ENCODE peak calls at places on chromosomes 5 and 9, in nine cellular contexts. One of them, this sample, is unnamed.

GRCh38 chr9:33233659-33234335 is 6.2 kb upstream of the SPINK4 start:
- DNase-seq in cardiac muscle cell: no peak
- DNase-seq in uterus: no peak
- DNase-seq in HFF-Myc: peak; percentile 73
- DNase-seq in Calu3: peak; percentile 90
- DNase-seq in body of pancreas: peak; percentile 83
- DNase-seq in CD4-positive, alpha-beta T cell: peak; percentile 3
- DNase-seq in left ventricle myocardium inferior: no peak
- DNase-seq in endothelial cell of umbilical vein: peak; percentile 56
- DNase-seq in this sample: no peak

GRCh38 chr5:143495823-143496275 is 92.4 kb upstream of the NR3C1 start:
- DNase-seq in endothelial cell of umbilical vein: peak; percentile 73
- DNase-seq in HFF-Myc: no peak
- DNase-seq in Calu3: no peak
- DNase-seq in CD4-positive, alpha-beta T cell: no peak
- DNase-seq in left ventricle myocardium inferior: no peak
- DNase-seq in uterus: peak; percentile 18
- DNase-seq in body of pancreas: no peak
- DNase-seq in cardiac muscle cell: no peak
- DNase-seq in this sample: peak; percentile 23

GRCh38 chr9:115997923-115998322 is 155.7 kb upstream of the PAPPA start:
- DNase-seq in cardiac muscle cell: no peak
- DNase-seq in body of pancreas: no peak
- DNase-seq in HFF-Myc: peak; percentile 58
- DNase-seq in uterus: peak; percentile 58
- DNase-seq in Calu3: no peak
- DNase-seq in left ventricle myocardium inferior: no peak
- DNase-seq in CD4-positive, alpha-beta T cell: no peak
- DNase-seq in endothelial cell of umbilical vein: no peak
- DNase-seq in this sample: no peak

GRCh38 chr5:3226171-3226570 is 369.5 kb upstream of the IRX1 start:
- DNase-seq in endothelial cell of umbilical vein: no peak
- DNase-seq in cardiac muscle cell: no peak
- DNase-seq in left ventricle myocardium inferior: peak; percentile 30
- DNase-seq in HFF-Myc: no peak
- DNase-seq in Calu3: no peak
- DNase-seq in uterus: no peak
- DNase-seq in body of pancreas: no peak
- DNase-seq in CD4-positive, alpha-beta T cell: no peak
- DNase-seq in this sample: peak; percentile 55

GRCh38 chr9:95305770-95306492 is 11.6 kb downstream of the FANCC start:
- DNase-seq in Calu3: no peak
- DNase-seq in endothelial cell of umbilical vein: peak; percentile 35
- DNase-seq in HFF-Myc: no peak
- DNase-seq in CD4-positive, alpha-beta T cell: no peak
- DNase-seq in left ventricle myocardium inferior: no peak
- DNase-seq in uterus: no peak
- DNase-seq in cardiac muscle cell: no peak
- DNase-seq in body of pancreas: no peak
- DNase-seq in this sample: no peak

GRCh38 chr9:87711857-87712800 is 13.8 kb upstream of the CTSL start:
- DNase-seq in body of pancreas: no peak
- DNase-seq in uterus: no peak
- DNase-seq in HFF-Myc: peak; percentile 83
- DNase-seq in Calu3: no peak
- DNase-seq in cardiac muscle cell: no peak
- DNase-seq in CD4-positive, alpha-beta T cell: no peak
- DNase-seq in endothelial cell of umbilical vein: peak; percentile 12
- DNase-seq in left ventricle myocardium inferior: no peak
- DNase-seq in this sample: no peak

GRCh38 chr5:173663810-173664526 is 47.5 kb upstream of the BOD1 start:
- DNase-seq in body of pancreas: no peak
- DNase-seq in left ventricle myocardium inferior: peak; percentile 35
- DNase-seq in cardiac muscle cell: no peak
- DNase-seq in Calu3: peak; percentile 32
- DNase-seq in HFF-Myc: no peak
- DNase-seq in endothelial cell of umbilical vein: no peak
- DNase-seq in CD4-positive, alpha-beta T cell: no peak
- DNase-seq in uterus: no peak
- DNase-seq in this sample: peak; percentile 54

GRCh38 chr5:35161637-35162248 is 68.5 kb downstream of the PRLR start:
- DNase-seq in HFF-Myc: no peak
- DNase-seq in uterus: peak; percentile 26
- DNase-seq in endothelial cell of umbilical vein: no peak
- DNase-seq in cardiac muscle cell: no peak
- DNase-seq in left ventricle myocardium inferior: no peak
- DNase-seq in Calu3: no peak
- DNase-seq in body of pancreas: no peak
- DNase-seq in CD4-positive, alpha-beta T cell: no peak
- DNase-seq in this sample: no peak

GRCh38 chr5:127833999-127834953 is 131.1 kb downstream of the CCDC192 start:
- DNase-seq in HFF-Myc: no peak
- DNase-seq in cardiac muscle cell: no peak
- DNase-seq in CD4-positive, alpha-beta T cell: no peak
- DNase-seq in Calu3: no peak
- DNase-seq in body of pancreas: no peak
- DNase-seq in endothelial cell of umbilical vein: no peak
- DNase-seq in uterus: no peak
- DNase-seq in left ventricle myocardium inferior: no peak
- DNase-seq in this sample: no peak

GRCh38 chr5:151298063-151298462 is 5.5 kb downstream of the SLC36A3 start:
- DNase-seq in CD4-positive, alpha-beta T cell: no peak
- DNase-seq in endothelial cell of umbilical vein: peak; percentile 25
- DNase-seq in body of pancreas: peak; percentile 22
- DNase-seq in HFF-Myc: no peak
- DNase-seq in cardiac muscle cell: peak; percentile 47
- DNase-seq in Calu3: peak; percentile 51
- DNase-seq in uterus: no peak
- DNase-seq in left ventricle myocardium inferior: no peak
- DNase-seq in this sample: peak; percentile 27
- TF ChIP-seq CTCF in CD4-positive, alpha-beta T cell: no peak
- TF ChIP-seq CTCF in endothelial cell of umbilical vein: peak; percentile 21
- TF ChIP-seq CTCF in body of pancreas: peak; percentile 53
- TF ChIP-seq CTCF in HFF-Myc: peak; percentile 36
- TF ChIP-seq CTCF in cardiac muscle cell: peak; percentile 69
- TF ChIP-seq CTCF in Calu3: no peak
- TF ChIP-seq CTCF in uterus: no peak
- TF ChIP-seq CTCF in left ventricle myocardium inferior: no peak
- TF ChIP-seq CTCF in this sample: peak; percentile 48

DNA sequence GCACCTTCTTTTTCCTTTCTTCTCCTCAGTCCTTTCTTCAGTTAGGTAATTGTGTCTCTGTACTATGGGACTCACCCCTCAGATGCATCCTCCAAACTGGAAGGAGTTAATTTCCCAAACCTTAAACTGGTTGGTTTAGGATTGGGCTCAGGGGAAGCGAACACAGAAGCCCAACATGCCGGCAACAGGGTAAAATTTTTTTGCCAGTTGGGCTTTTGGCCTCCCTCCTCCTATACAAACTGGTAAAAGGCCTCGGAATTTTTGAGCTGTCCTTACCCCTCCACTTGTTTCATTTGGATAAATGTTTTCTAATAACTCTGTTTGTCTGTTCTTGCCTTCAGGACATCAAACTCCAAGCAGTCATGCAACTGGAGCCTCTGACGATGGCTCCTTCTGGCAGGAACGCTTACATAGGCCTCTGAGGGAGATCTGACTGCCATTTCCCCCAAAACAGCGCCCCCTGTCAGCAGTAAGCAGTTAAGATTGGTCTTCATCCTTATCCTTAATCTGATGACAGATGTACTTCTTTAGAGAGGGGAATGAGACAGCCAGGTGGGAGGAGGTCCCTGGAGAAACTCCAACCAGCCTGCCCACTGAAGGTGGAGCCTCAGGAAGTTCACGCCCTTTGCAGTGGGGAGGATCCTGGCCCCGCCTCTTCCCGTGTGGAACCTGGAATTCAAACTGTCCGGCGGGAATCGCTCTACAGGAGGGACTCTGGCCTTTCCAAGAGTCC is 57.8 kb upstream of the SPINK5 start:
- DNase-seq in uterus: no peak
- DNase-seq in cardiac muscle cell: no peak
- DNase-seq in Calu3: no peak
- DNase-seq in HFF-Myc: no peak
- DNase-seq in body of pancreas: no peak
- DNase-seq in CD4-positive, alpha-beta T cell: no peak
- DNase-seq in endothelial cell of umbilical vein: no peak
- DNase-seq in left ventricle myocardium inferior: no peak
- DNase-seq in this sample: no peak
- TF ChIP-seq CTCF in uterus: no peak
- TF ChIP-seq CTCF in cardiac muscle cell: no peak
- TF ChIP-seq CTCF in Calu3: no peak
- TF ChIP-seq CTCF in HFF-Myc: no peak
- TF ChIP-seq CTCF in body of pancreas: no peak
- TF ChIP-seq CTCF in CD4-positive, alpha-beta T cell: no peak
- TF ChIP-seq CTCF in endothelial cell of umbilical vein: no peak
- TF ChIP-seq CTCF in left ventricle myocardium inferior: no peak
- TF ChIP-seq CTCF in this sample: no peak

GRCh38 chr9:13411827-13412226 is 132.3 kb upstream of the MPDZ start:
- DNase-seq in cardiac muscle cell: no peak
- DNase-seq in body of pancreas: no peak
- DNase-seq in Calu3: no peak
- DNase-seq in uterus: no peak
- DNase-seq in left ventricle myocardium inferior: no peak
- DNase-seq in CD4-positive, alpha-beta T cell: no peak
- DNase-seq in endothelial cell of umbilical vein: no peak
- DNase-seq in HFF-Myc: no peak
- DNase-seq in this sample: no peak
- TF ChIP-seq CTCF in cardiac muscle cell: no peak
- TF ChIP-seq CTCF in body of pancreas: no peak
- TF ChIP-seq CTCF in Calu3: no peak
- TF ChIP-seq CTCF in uterus: no peak
- TF ChIP-seq CTCF in left ventricle myocardium inferior: no peak
- TF ChIP-seq CTCF in CD4-positive, alpha-beta T cell: no peak
- TF ChIP-seq CTCF in endothelial cell of umbilical vein: no peak
- TF ChIP-seq CTCF in HFF-Myc: no peak
- TF ChIP-seq CTCF in this sample: no peak

GRCh38 chr9:137084526-137084925 is 2.3 kb upstream of the MAN1B1 start:
- DNase-seq in CD4-positive, alpha-beta T cell: no peak
- DNase-seq in uterus: no peak
- DNase-seq in body of pancreas: no peak
- DNase-seq in Calu3: no peak
- DNase-seq in endothelial cell of umbilical vein: no peak
- DNase-seq in cardiac muscle cell: no peak
- DNase-seq in HFF-Myc: no peak
- DNase-seq in left ventricle myocardium inferior: no peak
- DNase-seq in this sample: no peak
- TF ChIP-seq CTCF in CD4-positive, alpha-beta T cell: no peak
- TF ChIP-seq CTCF in uterus: no peak
- TF ChIP-seq CTCF in body of pancreas: no peak
- TF ChIP-seq CTCF in Calu3: no peak
- TF ChIP-seq CTCF in endothelial cell of umbilical vein: no peak
- TF ChIP-seq CTCF in cardiac muscle cell: no peak
- TF ChIP-seq CTCF in HFF-Myc: no peak
- TF ChIP-seq CTCF in left ventricle myocardium inferior: no peak
- TF ChIP-seq CTCF in this sample: no peak

DNA sequence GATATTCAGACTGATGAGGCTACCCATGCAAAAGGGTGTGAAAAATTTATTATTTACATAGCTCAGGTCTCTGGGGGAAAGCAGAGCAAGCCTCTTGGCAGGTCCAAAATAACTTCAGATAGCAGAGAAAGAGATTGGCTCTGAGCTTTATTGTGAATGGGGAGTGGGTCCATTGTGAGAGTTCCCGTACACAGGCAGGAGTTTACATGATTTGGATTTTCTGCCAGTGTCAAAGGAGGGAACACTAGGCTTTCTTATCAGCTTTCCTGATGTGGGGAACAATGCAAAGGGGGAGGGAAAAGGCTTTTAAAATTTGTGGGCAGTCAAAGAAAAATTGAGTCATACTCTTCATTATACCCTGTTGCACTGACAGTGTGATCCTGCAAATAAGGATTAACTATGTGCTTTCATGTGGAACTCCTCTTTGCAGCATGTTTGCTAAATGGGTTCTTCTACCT is 615.0 kb upstream of the RIOK2 start:
- DNase-seq in uterus: no peak
- DNase-seq in CD4-positive, alpha-beta T cell: no peak
- DNase-seq in cardiac muscle cell: no peak
- DNase-seq in HFF-Myc: no peak
- DNase-seq in body of pancreas: no peak
- DNase-seq in left ventricle myocardium inferior: no peak
- DNase-seq in Calu3: no peak
- DNase-seq in endothelial cell of umbilical vein: peak; percentile 6
- DNase-seq in this sample: no peak
- TF ChIP-seq CTCF in uterus: no peak
- TF ChIP-seq CTCF in CD4-positive, alpha-beta T cell: no peak
- TF ChIP-seq CTCF in cardiac muscle cell: no peak
- TF ChIP-seq CTCF in HFF-Myc: no peak
- TF ChIP-seq CTCF in body of pancreas: no peak
- TF ChIP-seq CTCF in left ventricle myocardium inferior: no peak
- TF ChIP-seq CTCF in Calu3: no peak
- TF ChIP-seq CTCF in endothelial cell of umbilical vein: no peak
- TF ChIP-seq CTCF in this sample: no peak